ENCODE peak calls at places on chromosomes 11 and 22, in nine cellular contexts. T, H, R, B, O, N, C, E and U are unnamed samples.

GRCh38 chr22:41382098-41382578 is 396 bp downstream of the TEF start:
- DNase-seq in T (peak), H (peak), R (peak), B (no peak), O (peak), N (peak), C (peak), E (peak), U (no peak)

GRCh38 chr11:60625262-60625661 is 74.2 kb upstream of the MS4A8 start:
- DNase-seq in T (no peak), H (no peak), R (no peak), B (no peak), O (peak), N (no peak), C (no peak), E (no peak), U (no peak)

GRCh38 chr11:30171661-30172060 is 59.2 kb upstream of the FSHB start:
- DNase-seq in T (no peak), H (no peak), R (no peak), B (no peak), O (no peak), N (no peak), C (no peak), E (no peak), U (no peak)

GRCh38 chr11:10934293-10934850 is 76.5 kb upstream of the ZBED5 start:
- DNase-seq in T (no peak), H (no peak), R (no peak), B (no peak), O (no peak), N (no peak), C (no peak), E (no peak), U (no peak)

GRCh38 chr11:133082851-133083488 is 449.3 kb downstream of the OPCML start:
- DNase-seq in T (peak), H (peak), R (no peak), B (no peak), O (peak), N (peak), C (peak), E (peak), U (peak)

GRCh38 chr11:9711454-9712307 is 47.8 kb downstream of the SWAP70 start:
- DNase-seq in T (no peak), H (peak), R (no peak), B (no peak), O (no peak), N (no peak), C (no peak), E (no peak), U (no peak)

GRCh38 chr22:48844096-48844675 is 983.5 kb downstream of the BRD1 start:
- DNase-seq in T (no peak), H (no peak), R (no peak), B (no peak), O (no peak), N (no peak), C (peak), E (no peak), U (no peak)

GRCh38 chr11:536841-537621 is at the start of gene LRRC56:
- DNase-seq in T (no peak), H (no peak), R (peak), B (peak), O (peak), N (peak), C (peak), E (no peak), U (peak)